ENCODE peak calls at places on chromosomes 16 and 17, in ten cellular contexts. A is HCT116; N is naive thymus-derived CD8-positive, alpha-beta T cell; Y is activated naive CD8-positive, alpha-beta T cell treated with anti-CD3 and anti-CD28 coated beads, Interleukin-2, amount 50 U/mL, for 24 hours; Q is foreskin keratinocyte; G is left ventricle myocardium superior; J is stimulated activated naive CD8-positive, alpha-beta T cell treated with anti-CD3 and anti-CD28 coated beads, Interleukin-15, Interleukin-2, amounts not matched to agents 100 U/mL and 50 U/mL, for 24 hours; Z is left cardiac atrium; I is activated CD4-positive, alpha-beta T cell treated with anti-CD3 and anti-CD28 coated beads for 36 hours; U is CD4-positive, CD25-positive, alpha-beta regulatory T cell. B is an unnamed sample.
A peak's percentile ranks its signal among the peaks of the same experiment; 100 is the strongest.

GRCh38 chr16:47787695-47788094 is 326.6 kb downstream of the PHKB start:
- ATAC-seq in A (no peak), N (no peak), Y (no peak), Q (no peak), G (no peak), J (no peak), Z (no peak), I (no peak), U (no peak), B (no peak)

GRCh38 chr17:82751171-82751570 is 694 bp upstream of the TBCD start:
- ATAC-seq in A (no peak), N (peak; percentile 54), Y (peak; percentile 39), Q (no peak), G (no peak), J (peak; percentile 50), Z (no peak), I (peak; percentile 34), U (no peak), B (peak; percentile 17)

GRCh38 chr16:80931985-80932720 is 74.5 kb downstream of the CMC2 start:
- ATAC-seq in A (no peak), N (peak; percentile 27), Y (peak; percentile 70), Q (peak; percentile 72), G (peak; percentile 94), J (peak; percentile 35), Z (peak; percentile 92), I (peak; percentile 65), U (no peak), B (peak; percentile 56)

GRCh38 chr17:6660101-6660500 is 8.5 kb downstream of the C17orf100 start:
- ATAC-seq in A (no peak), N (no peak), Y (no peak), Q (no peak), G (peak; percentile 13), J (no peak), Z (no peak), I (no peak), U (no peak), B (no peak)

GRCh38 chr16:56234737-56235136 is 43.4 kb downstream of the GNAO1 start:
- ATAC-seq in A (no peak), N (no peak), Y (no peak), Q (no peak), G (no peak), J (no peak), Z (no peak), I (no peak), U (no peak), B (no peak)

GRCh38 chr16:79997257-79997656 is 396.7 kb upstream of the MAF start:
- ATAC-seq in A (no peak), N (no peak), Y (no peak), Q (peak; percentile 32), G (no peak), J (no peak), Z (no peak), I (no peak), U (no peak), B (no peak)

GRCh38 chr17:42078396-42079042 is 19.8 kb downstream of the ZNF385C start:
- ATAC-seq in A (no peak), N (no peak), Y (no peak), Q (no peak), G (no peak), J (no peak), Z (no peak), I (no peak), U (no peak), B (no peak)

GRCh38 chr17:31510273-31511175 is 119.0 kb downstream of the RAB11FIP4 start:
- ATAC-seq in A (no peak), N (no peak), Y (peak; percentile 20), Q (peak; percentile 12), G (peak; percentile 92), J (peak; percentile 26), Z (peak; percentile 78), I (no peak), U (no peak), B (no peak)

GRCh38 chr16:50254072-50254471 is 12.3 kb upstream of the ADCY7 start:
- ATAC-seq in A (no peak), N (no peak), Y (no peak), Q (no peak), G (peak; percentile 21), J (no peak), Z (no peak), I (no peak), U (no peak), B (no peak)